ENCODE peak calls at places on chromosomes 6 and 20, in eight cellular contexts. N is WTC11, C is IMR-90, O is SK-N-SH, V is GM12878, Y is HepG2, X is H1, F is K562. W is an unnamed sample.

GRCh38 chr20:59207235-59207634 is 43.6 kb downstream of the ZNF831 start:
- DNase-seq in C (no peak), F (no peak), O (no peak), V (no peak), N (no peak), Y (no peak), X (no peak), W (no peak)

GRCh38 chr20:34473262-34473883 is 42.8 kb upstream of the DYNLRB1 start:
- DNase-seq in Y (peak), C (peak), F (peak), V (no peak), N (peak), X (peak), O (peak), W (peak)

GRCh38 chr6:100461273-100461919 is 3.3 kb downstream of the SIM1 start:
- DNase-seq in C (no peak), F (no peak), V (no peak), Y (no peak), O (no peak), N (peak), X (peak), W (peak)

GRCh38 chr6:7165736-7166296 is 58.1 kb downstream of the RREB1 start:
- DNase-seq in O (no peak), Y (no peak), V (no peak), N (no peak), C (no peak), F (peak), X (no peak), W (no peak)

GRCh38 chr6:65112435-65112834 is 594.6 kb downstream of the EYS start:
- DNase-seq in C (no peak), F (no peak), X (no peak), O (no peak), V (no peak), N (no peak), Y (no peak), W (no peak)

GRCh38 chr20:41155267-41155666 is 17.9 kb downstream of the PLCG1 start:
- DNase-seq in X (no peak), Y (no peak), O (no peak), F (no peak), C (peak), V (no peak), N (no peak), W (no peak)

GRCh38 chr6:150176152-150176551 is 33.3 kb downstream of the PPP1R14C start:
- DNase-seq in V (no peak), C (no peak), F (no peak), N (no peak), X (no peak), O (no peak), Y (no peak), W (no peak)

GRCh38 chr6:76876922-76877553 is 586.3 kb downstream of the HTR1B start:
- DNase-seq in C (peak), O (peak), Y (peak), N (peak), F (no peak), V (no peak), X (peak), W (peak)

GRCh38 chr6:158854214-158855101 is 35.3 kb upstream of the EZR start:
- DNase-seq in X (no peak), C (peak), V (no peak), O (no peak), F (peak), Y (peak), N (peak), W (no peak)

GRCh38 chr6:83808926-83809325 is 44.2 kb upstream of the RIPPLY2 start:
- DNase-seq in F (no peak), C (no peak), O (no peak), V (no peak), N (no peak), X (no peak), Y (no peak), W (no peak)

GRCh38 chr20:41172296-41173140 is 35.2 kb downstream of the PLCG1 start:
- DNase-seq in N (peak), O (no peak), X (peak), Y (no peak), F (no peak), V (no peak), C (no peak), W (no peak)

GRCh38 chr20:38680492-38681118 is 43.7 kb upstream of the SLC32A1 start:
- DNase-seq in V (no peak), C (peak), O (no peak), N (peak), Y (peak), F (peak), X (peak), W (no peak)

GRCh38 chr6:132114201-132114860 is 163.2 kb upstream of the CCN2 start:
- DNase-seq in O (no peak), X (no peak), F (no peak), Y (no peak), C (peak), N (no peak), V (no peak), W (no peak)

GRCh38 chr20:35039146-35039545 is 53.5 kb downstream of the TRPC4AP start:
- DNase-seq in F (no peak), C (no peak), Y (no peak), N (no peak), X (no peak), V (no peak), O (no peak), W (no peak)

GRCh38 chr20:36461600-36462439 is 79.5 kb upstream of the MYL9 start:
- DNase-seq in N (peak), V (no peak), C (peak), Y (no peak), F (peak), O (peak), X (peak), W (no peak)

GRCh38 chr20:48455606-48456360 is 372.0 kb downstream of the PREX1 start:
- DNase-seq in V (no peak), N (no peak), X (no peak), Y (no peak), O (no peak), C (no peak), F (no peak), W (no peak)

GRCh38 chr6:109456710-109457595 is 1.4 kb upstream of the MICAL1 start:
- DNase-seq in N (no peak), O (no peak), Y (no peak), F (no peak), V (no peak), C (peak), X (no peak), W (no peak)

GRCh38 chr6:106334646-106335448 is 9.3 kb upstream of the ATG5 start:
- DNase-seq in X (peak), F (peak), N (peak), C (peak), Y (peak), V (no peak), O (peak), W (peak)

GRCh38 chr6:29797120-29797519 is 30.5 kb upstream of the HLA-G start:
- DNase-seq in Y (no peak), F (no peak), X (no peak), O (no peak), N (no peak), C (peak), V (no peak), W (no peak)

GRCh38 chr6:41489284-41489851 is 56.8 kb upstream of the FOXP4 start:
- DNase-seq in V (no peak), Y (no peak), X (no peak), N (peak), O (peak), C (peak), F (no peak), W (no peak)

GRCh38 chr20:37464611-37465010 is 56.4 kb upstream of the NNAT start:
- DNase-seq in Y (no peak), O (no peak), C (no peak), N (no peak), X (no peak), F (no peak), V (no peak), W (no peak)

GRCh38 chr20:57429579-57430202 is 38.5 kb downstream of the RBM38 start:
- DNase-seq in C (peak), O (no peak), N (no peak), Y (peak), V (no peak), F (no peak), X (no peak), W (peak)

GRCh38 chr6:35804996-35805736 is at the start of gene LHFPL5:
- DNase-seq in Y (peak), F (peak), X (peak), N (peak), C (no peak), O (peak), V (no peak), W (no peak)

GRCh38 chr6:21507811-21508210 is 85.7 kb upstream of the SOX4 start:
- DNase-seq in Y (peak), F (no peak), C (peak), N (no peak), V (no peak), O (no peak), X (no peak), W (no peak)

GRCh38 chr20:17636523-17637412 is 45.3 kb downstream of the RRBP1 start:
- DNase-seq in C (no peak), F (no peak), N (peak), X (no peak), Y (no peak), V (no peak), O (peak), W (no peak)

GRCh38 chr20:40961686-40962640 is 66.7 kb upstream of the TOP1 start:
- DNase-seq in C (peak), O (no peak), Y (no peak), X (no peak), N (no peak), V (no peak), F (no peak), W (no peak)

GRCh38 chr6:144855812-144856531 is 570.8 kb downstream of the UTRN start:
- DNase-seq in V (no peak), C (no peak), X (no peak), Y (peak), N (no peak), F (no peak), O (no peak), W (no peak)
- TF ChIP-seq USF2 in V (no peak), C (no peak), X (no peak), Y (no peak), N (no peak), F (no peak), O (no peak), W (no peak)

GRCh38 chr6:142071981-142072380 is 60.7 kb upstream of the GJE1 start:
- DNase-seq in O (no peak), F (no peak), N (peak), V (no peak), C (no peak), Y (peak), X (no peak), W (no peak)
- TF ChIP-seq CTCF in O (peak), F (peak), N (no peak), V (no peak), C (no peak), Y (peak), X (peak), W (no peak)

GRCh38 chr6:74410630-74411029 is 714.6 kb downstream of the CD109 start:
- DNase-seq in V (no peak), N (no peak), X (no peak), O (no peak), C (peak), F (no peak), Y (no peak), W (no peak)
- TF ChIP-seq USF2 in V (no peak), N (no peak), X (no peak), O (no peak), C (no peak), F (no peak), Y (no peak), W (no peak)

GRCh38 chr6:125509477-125509876 is 207.7 kb upstream of the HDDC2 start:
- DNase-seq in V (no peak), Y (no peak), F (no peak), C (no peak), O (no peak), N (no peak), X (no peak), W (no peak)

GRCh38 chr6:125510405-125510804 is 208.6 kb upstream of the HDDC2 start:
- DNase-seq in V (no peak), O (no peak), C (no peak), F (no peak), X (no peak), N (no peak), Y (no peak), W (no peak)

GRCh38 chr6:125513978-125514377 is 212.2 kb upstream of the HDDC2 start:
- DNase-seq in X (no peak), Y (no peak), C (no peak), V (no peak), O (no peak), N (no peak), F (no peak), W (no peak)

GRCh38 chr6:125511809-125512341 is 210.1 kb upstream of the HDDC2 start:
- DNase-seq in N (no peak), C (no peak), V (no peak), Y (peak), X (no peak), O (no peak), F (no peak), W (no peak)

GRCh38 chr6:125512621-125513020 is 210.9 kb upstream of the HDDC2 start:
- DNase-seq in C (no peak), Y (peak), F (peak), V (no peak), O (no peak), X (no peak), N (no peak), W (peak)
- TF ChIP-seq CTCF in C (peak), Y (peak), F (peak), V (peak), O (peak), X (peak), N (peak), W (peak)

GRCh38 chr6:37819802-37820712 is 530 bp downstream of the ZFAND3 start:
- DNase-seq in Y (peak), X (peak), O (peak), V (peak), C (peak), F (peak), N (peak), W (peak)
- TF ChIP-seq USF2 in Y (no peak), X (no peak), O (no peak), V (no peak), C (no peak), F (no peak), N (no peak), W (no peak)

GRCh38 chr6:18219611-18220010 is 44.7 kb downstream of the DEK start:
- DNase-seq in Y (no peak), X (no peak), N (no peak), C (no peak), V (no peak), F (no peak), O (no peak), W (no peak)
- TF ChIP-seq CTCF in Y (no peak), X (no peak), N (no peak), C (no peak), V (no peak), F (no peak), O (no peak), W (no peak)

GRCh38 chr20:52003976-52004375 is 187.6 kb downstream of the ZFP64 start:
- DNase-seq in N (no peak), V (no peak), C (no peak), O (no peak), F (no peak), X (no peak), Y (no peak), W (no peak)

GRCh38 chr20:52003415-52003814 is 188.2 kb downstream of the ZFP64 start:
- DNase-seq in Y (no peak), V (no peak), N (no peak), C (no peak), F (no peak), O (no peak), X (no peak), W (no peak)

GRCh38 chr20:52004720-52005119 is 186.9 kb downstream of the ZFP64 start:
- DNase-seq in N (no peak), F (no peak), Y (no peak), O (no peak), V (no peak), X (no peak), C (peak), W (no peak)

DNA sequence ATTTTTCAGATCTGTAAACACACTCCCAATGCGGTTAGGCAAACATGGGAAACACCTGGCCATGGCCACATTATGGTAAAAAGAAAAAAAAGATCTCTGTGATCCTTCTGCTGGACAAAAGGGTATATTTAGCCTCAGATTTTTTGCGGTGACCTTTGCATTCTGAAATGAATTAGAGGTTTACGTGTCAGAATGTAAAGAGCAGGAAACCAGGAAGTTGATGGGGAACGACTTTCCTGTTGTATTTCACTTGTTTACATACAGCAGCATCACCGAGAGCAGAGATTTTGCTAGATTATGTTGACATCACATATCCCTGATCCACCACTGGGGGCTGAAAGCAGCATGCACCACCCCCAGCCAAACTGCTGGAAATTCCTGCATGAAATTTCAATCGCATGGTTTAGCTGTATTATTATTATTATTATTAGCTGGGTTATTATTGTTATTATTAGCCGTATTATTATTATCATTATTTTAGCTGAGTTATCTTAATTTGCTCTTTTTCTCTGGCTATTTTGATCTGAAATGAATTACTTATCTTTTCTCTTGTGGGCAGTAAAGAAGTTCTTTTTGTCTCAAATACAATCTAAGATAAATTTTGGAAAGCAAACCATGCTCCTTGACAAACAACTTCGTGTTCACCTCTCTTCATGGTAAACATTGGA is 189.4 kb downstream of the ZFP64 start:
- DNase-seq in V (no peak), N (no peak), X (no peak), C (peak), Y (peak), O (peak), F (no peak), W (peak)
- TF ChIP-seq USF2 in V (no peak), N (no peak), X (no peak), C (no peak), Y (no peak), O (no peak), F (no peak), W (no peak)

DNA sequence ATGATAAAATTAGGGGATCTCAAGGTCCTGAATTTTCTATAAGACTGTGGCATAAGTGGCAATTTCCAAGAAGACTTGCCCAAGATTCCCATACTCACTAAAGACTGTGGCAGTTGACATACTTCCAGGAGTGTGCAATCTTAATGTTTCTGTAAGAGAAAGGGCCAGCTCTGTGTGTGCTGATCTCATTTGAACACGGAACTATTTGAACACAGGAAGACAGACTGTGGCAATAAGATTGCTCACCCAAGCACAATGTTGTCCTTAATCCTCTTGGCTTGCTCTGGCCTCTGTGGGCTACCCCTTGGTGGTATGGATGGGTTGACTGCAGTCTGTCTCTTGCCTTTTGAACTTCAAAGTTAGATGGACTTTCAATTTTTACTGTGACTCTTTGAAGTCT is 151.4 kb downstream of the PHF3 start:
- DNase-seq in F (no peak), V (no peak), C (peak), X (no peak), O (no peak), N (no peak), Y (no peak), W (no peak)
- TF ChIP-seq CTCF in F (no peak), V (no peak), C (no peak), X (no peak), O (no peak), N (no peak), Y (no peak), W (no peak)

DNA sequence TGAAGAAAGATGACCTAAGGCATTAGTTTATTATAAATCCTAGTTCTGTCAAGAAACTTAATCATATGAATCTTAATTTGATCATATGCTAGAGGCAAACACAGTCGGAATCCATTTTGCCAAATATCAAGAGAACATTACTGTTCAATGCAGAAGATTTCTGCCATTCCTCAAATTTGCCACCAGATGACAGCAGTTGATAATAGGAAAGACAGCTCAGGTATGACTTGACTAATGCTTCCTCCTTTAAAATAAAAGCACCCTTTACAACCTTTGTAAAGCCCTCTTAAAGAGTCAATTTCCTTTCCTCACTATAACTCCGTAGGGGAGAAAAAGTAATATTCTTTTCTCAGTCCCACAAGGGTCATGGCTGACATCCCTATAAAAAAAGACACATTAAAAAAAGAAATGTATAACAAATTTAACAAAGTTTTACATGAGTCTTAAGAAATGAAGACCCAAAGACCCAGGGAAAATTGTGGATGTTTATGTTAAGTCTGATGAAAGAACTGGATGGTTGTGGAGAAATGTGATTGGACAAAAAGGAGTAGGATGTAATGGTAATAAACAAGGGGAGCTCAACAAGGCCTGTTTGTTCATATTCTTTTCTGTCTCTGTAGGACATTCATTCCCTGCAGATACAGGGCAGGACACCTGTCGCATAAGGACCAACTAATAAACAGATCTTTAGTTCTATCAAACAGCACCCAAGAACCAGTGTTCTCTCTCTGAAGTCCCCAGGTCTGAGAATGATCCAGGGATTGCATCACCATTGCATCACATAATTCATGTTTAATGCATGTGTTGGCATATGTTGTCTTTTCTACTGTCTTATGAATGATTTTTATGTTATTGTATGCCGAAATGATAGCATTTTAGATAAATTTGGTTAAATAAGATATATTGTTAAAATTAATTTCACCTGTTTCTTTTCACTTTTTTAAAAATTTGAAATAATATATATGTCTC is 23.0 kb upstream of the IL17A start:
- DNase-seq in Y (peak), V (no peak), C (peak), N (no peak), O (no peak), F (no peak), X (no peak), W (peak)
- TF ChIP-seq USF2 in Y (no peak), V (no peak), C (no peak), N (no peak), O (no peak), F (no peak), X (no peak), W (no peak)